ENCODE peak calls at places on chromosomes 12 and 14, in four cellular contexts. K is AG10803; J is left ventricle myocardium superior; H is stimulated activated CD4-positive, alpha-beta T cell treated with anti-CD3 and anti-CD28 coated beads, TNF-alpha, amount 100 ng/mL, for 48 hours. M is an unnamed sample.
A peak's percentile ranks its signal among the peaks of the same experiment; 100 is the strongest.

GRCh38 chr12:46487567-46488131 is 115.1 kb upstream of the SLC38A2 start:
- DNase-seq in K (no peak), J (no peak), H (no peak), M (no peak)

GRCh38 chr14:47917344-47917954 is 242.0 kb upstream of the MDGA2 start:
- DNase-seq in K (no peak), J (no peak), H (no peak), M (no peak)

GRCh38 chr12:109640961-109641360 is 67.4 kb downstream of the MVK start:
- DNase-seq in K (no peak), J (no peak), H (no peak), M (no peak)

GRCh38 chr12:96510306-96510764 is 21.0 kb downstream of the CFAP54 start:
- DNase-seq in K (peak; percentile 65), J (no peak), H (no peak), M (no peak)

GRCh38 chr14:68476212-68476964 is 316.5 kb downstream of the ZFP36L1 start:
- DNase-seq in K (peak; percentile 99), J (peak; percentile 63), H (no peak), M (peak; percentile 90)

GRCh38 chr12:52956987-52957386 is 8.1 kb downstream of the KRT18 start:
- DNase-seq in K (no peak), J (no peak), H (no peak), M (no peak)

GRCh38 chr12:4769073-4769472 is 48.9 kb downstream of the GALNT8 start:
- DNase-seq in K (no peak), J (no peak), H (no peak), M (no peak)

GRCh38 chr12:65490193-65490592 is 211.7 kb downstream of the MSRB3 start:
- DNase-seq in K (peak; percentile 59), J (no peak), H (no peak), M (no peak)

M was measured in HFFc6.